ENCODE peak calls at places on chromosome 22, in eight cellular contexts. N is heart right ventricle; I is mesendoderm; U is aorta; T is cardiac muscle cell; G is CD8-positive, alpha-beta memory T cell; Q is CD4-positive, alpha-beta memory T cell; E is lower lobe of right lung. M is an unnamed sample. For H3K4me1, the result is how much of the 10 kb centered on the place peaks cover.

GRCh38 chr22:32752326-32752725 is 49.2 kb upstream of the TIMP3 start:
- DNase-seq in N (no peak), I (no peak), U (no peak), T (no peak), G (no peak), Q (no peak), E (no peak), M (no peak)

GRCh38 chr22:30602049-30602448 is 4.9 kb upstream of the TCN2 start:
- DNase-seq in N (no peak), I (peak), U (no peak), T (peak), G (peak), Q (peak), E (no peak), M (no peak)

GRCh38 chr22:49276567-49276966 is 551.1 kb downstream of the BRD1 start:
- DNase-seq in N (no peak), I (no peak), U (peak), T (no peak), G (no peak), Q (no peak), E (no peak), M (no peak)

GRCh38 chr22:48492371-48493320 is 1335.0 kb downstream of the BRD1 start:
- DNase-seq in N (peak), I (peak), U (peak), T (peak), G (no peak), Q (no peak), E (peak), M (no peak)

GRCh38 chr22:30196141-30196866 is 50.3 kb downstream of the LIF start:
- DNase-seq in N (peak), I (peak), U (peak), T (peak), G (peak), Q (peak), E (peak), M (peak)

GRCh38 chr22:28411125-28411524 is 268.5 kb downstream of the TTC28 start:
- DNase-seq in N (no peak), I (no peak), U (no peak), T (no peak), G (no peak), Q (no peak), E (no peak), M (no peak)

GRCh38 chr22:44319685-44320084 is 6.9 kb upstream of the SHISAL1 start:
- DNase-seq in N (no peak), I (no peak), U (no peak), T (no peak), G (no peak), Q (no peak), E (no peak), M (no peak)

GRCh38 chr22:20551805-20552449 is 44.5 kb downstream of the MED15 start:
- DNase-seq in N (peak), I (no peak), U (peak), T (no peak), G (peak), Q (peak), E (no peak), M (no peak)

GRCh38 chr22:49396817-49397216 is 430.9 kb downstream of the BRD1 start:
- DNase-seq in N (no peak), I (peak), U (peak), T (no peak), G (no peak), Q (no peak), E (peak), M (no peak)

GRCh38 chr22:27110985-27111451 is 453.6 kb downstream of the MIAT start:
- DNase-seq in N (no peak), I (peak), U (no peak), T (peak), G (no peak), Q (no peak), E (no peak), M (no peak)

GRCh38 chr22:49260681-49261580 is 566.7 kb downstream of the BRD1 start:
- DNase-seq in N (no peak), I (no peak), U (peak), T (no peak), G (no peak), Q (no peak), E (no peak), M (no peak)

GRCh38 chr22:26580240-26580962 is 9.5 kb downstream of the TPST2 start:
- DNase-seq in N (no peak), I (peak), U (no peak), T (no peak), G (no peak), Q (no peak), E (no peak), M (no peak)

GRCh38 chr22:40043086-40043485 is 48.3 kb downstream of the FAM83F start:
- DNase-seq in N (peak), I (no peak), U (no peak), T (no peak), G (no peak), Q (no peak), E (no peak), M (no peak)

GRCh38 chr22:48889887-48890692 is 937.6 kb downstream of the BRD1 start:
- DNase-seq in N (no peak), I (no peak), U (peak), T (no peak), G (no peak), Q (no peak), E (peak), M (no peak)

GRCh38 chr22:44266811-44267760 is 45.7 kb downstream of the SHISAL1 start:
- DNase-seq in N (no peak), I (no peak), U (no peak), T (no peak), G (no peak), Q (no peak), E (peak), M (no peak)

GRCh38 chr22:39839917-39840510 is 53.5 kb downstream of the ENTHD1 start:
- DNase-seq in N (no peak), I (no peak), U (no peak), T (no peak), G (no peak), Q (peak), E (no peak), M (no peak)

GRCh38 chr22:38716271-38716670 is 10.5 kb downstream of the GTPBP1 start:
- DNase-seq in N (no peak), I (no peak), U (no peak), T (no peak), G (no peak), Q (no peak), E (no peak), M (no peak)

GRCh38 chr22:27771637-27772369 is 29.8 kb downstream of the MN1 start:
- DNase-seq in N (no peak), I (no peak), U (no peak), T (no peak), G (no peak), Q (no peak), E (no peak), M (no peak)

GRCh38 chr22:20241579-20242392 is 26.3 kb downstream of the RTN4R start:
- DNase-seq in N (no peak), I (no peak), U (no peak), T (no peak), G (peak), Q (no peak), E (no peak), M (no peak)

GRCh38 chr22:19419464-19420178 is 11.9 kb downstream of the HIRA start:
- DNase-seq in N (no peak), I (peak), U (no peak), T (peak), G (peak), Q (peak), E (no peak), M (no peak)

GRCh38 chr22:32333141-32333768 is 24.4 kb upstream of the RFPL3 start:
- DNase-seq in N (no peak), I (no peak), U (peak), T (no peak), G (no peak), Q (no peak), E (no peak), M (no peak)

GRCh38 chr22:26362471-26362870 is 66.6 kb upstream of the ASPHD2 start:
- DNase-seq in N (no peak), I (no peak), U (no peak), T (no peak), G (no peak), Q (no peak), E (no peak), M (no peak)

GRCh38 chr22:29744902-29745301 is 21.9 kb downstream of the ZMAT5 start:
- DNase-seq in N (no peak), I (no peak), U (no peak), T (no peak), G (no peak), Q (no peak), E (no peak), M (no peak)

GRCh38 chr22:28105396-28105795 is 186.3 kb upstream of the PITPNB start:
- DNase-seq in N (peak), I (no peak), U (no peak), T (no peak), G (no peak), Q (no peak), E (no peak), M (no peak)

GRCh38 chr22:39519681-39520053 is 695 bp upstream of the ATF4 start:
- DNase-seq in N (peak), I (peak), U (peak), T (peak), G (no peak), Q (no peak), E (no peak), M (no peak)

GRCh38 chr22:29517215-29517908 is 36.2 kb downstream of the THOC5 start:
- DNase-seq in N (peak), I (no peak), U (no peak), T (no peak), G (no peak), Q (no peak), E (no peak), M (no peak)

GRCh38 chr22:39094717-39095389 is 2.2 kb upstream of the APOBEC3H start:
- DNase-seq in N (no peak), I (peak), U (no peak), T (no peak), G (peak), Q (peak), E (no peak), M (no peak)

GRCh38 chr22:39374191-39374590 is 24.4 kb downstream of the SYNGR1 start:
- DNase-seq in N (no peak), I (no peak), U (no peak), T (no peak), G (no peak), Q (no peak), E (no peak), M (no peak)

GRCh38 chr22:30742291-30743256 is 47.9 kb downstream of the OSBP2 start:
- DNase-seq in N (no peak), I (no peak), U (peak), T (no peak), G (no peak), Q (no peak), E (no peak), M (no peak)

GRCh38 chr22:19168088-19168890 is 10.2 kb downstream of the SLC25A1 start:
- DNase-seq in N (no peak), I (no peak), U (no peak), T (no peak), G (no peak), Q (no peak), E (no peak), M (no peak)

GRCh38 chr22:19174106-19175025 is 4.2 kb downstream of the SLC25A1 start:
- DNase-seq in N (no peak), I (peak), U (peak), T (no peak), G (no peak), Q (no peak), E (no peak), M (no peak)

GRCh38 chr22:20228055-20228938 is 39.8 kb downstream of the RTN4R start:
- DNase-seq in N (no peak), I (no peak), U (no peak), T (no peak), G (no peak), Q (no peak), E (no peak), M (no peak)

GRCh38 chr22:45031629-45032403 is 22.0 kb upstream of the PHF21B start:
- DNase-seq in N (no peak), I (peak), U (no peak), T (no peak), G (no peak), Q (no peak), E (no peak), M (no peak)

GRCh38 chr22:44473580-44473979 is 24.5 kb downstream of the RTL6 start:
- DNase-seq in N (no peak), I (no peak), U (no peak), T (no peak), G (no peak), Q (no peak), E (no peak), M (no peak)

GRCh38 chr22:36277482-36278291 is 24.8 kb downstream of the APOL1 start:
- DNase-seq in N (peak), I (peak), U (peak), T (peak), G (peak), Q (peak), E (peak), M (peak)
- H3K27ac ChIP-seq in N (no peak), I (no peak), U (no peak), T (no peak), G (no peak), Q (no peak), E (no peak), M (no peak)

DNA sequence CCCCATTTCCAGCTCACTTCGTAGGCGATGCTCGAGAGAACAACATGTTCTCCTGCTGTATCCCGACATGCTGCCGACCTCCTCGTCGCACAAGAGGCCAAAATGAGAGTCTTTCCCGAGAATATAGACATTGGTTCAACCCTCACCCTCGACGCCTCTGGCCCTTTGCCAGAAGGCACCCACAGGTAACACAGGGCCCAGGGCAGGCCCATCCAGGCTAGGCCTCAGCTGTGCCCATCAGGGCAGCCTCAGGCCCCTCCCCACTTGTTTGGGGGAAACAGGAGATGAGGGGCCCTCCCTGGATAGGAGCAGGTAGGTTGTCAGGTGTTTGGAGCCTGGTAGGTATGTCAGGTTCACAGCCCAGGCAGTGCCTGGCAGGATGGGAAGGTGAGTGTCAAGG is 2.7 kb upstream of the RGL4 start:
- DNase-seq in N (no peak), I (no peak), U (no peak), T (no peak), G (no peak), Q (no peak), E (no peak), M (no peak)
- H3K4me1 ChIP-seq in N (under half), I (under half), U (under half), T (under half), G (under half), Q (under half), E (under half), M (under half)

GRCh38 chr22:18056802-18057474 is 20.9 kb upstream of the PEX26 start:
- DNase-seq in N (no peak), I (no peak), U (no peak), T (no peak), G (no peak), Q (no peak), E (no peak), M (no peak)

GRCh38 chr22:18058770-18059169 is 19.0 kb upstream of the PEX26 start:
- DNase-seq in N (no peak), I (no peak), U (no peak), T (no peak), G (no peak), Q (no peak), E (no peak), M (no peak)

GRCh38 chr22:18056161-18056666 is 21.6 kb upstream of the PEX26 start:
- DNase-seq in N (no peak), I (no peak), U (no peak), T (no peak), G (no peak), Q (no peak), E (no peak), M (no peak)

GRCh38 chr22:18057568-18058209 is 20.1 kb upstream of the PEX26 start:
- DNase-seq in N (peak), I (no peak), U (peak), T (no peak), G (no peak), Q (no peak), E (no peak), M (no peak)

GRCh38 chr22:18055619-18056160 is 22.1 kb upstream of the PEX26 start:
- DNase-seq in N (no peak), I (no peak), U (no peak), T (no peak), G (no peak), Q (no peak), E (no peak), M (no peak)
- H3K27ac ChIP-seq in N (no peak), I (no peak), U (peak), T (no peak), G (no peak), Q (no peak), E (peak), M (no peak)

GRCh38 chr22:37678372-37678771 is 2.9 kb downstream of the LGALS1 start:
- DNase-seq in N (no peak), I (no peak), U (no peak), T (no peak), G (no peak), Q (no peak), E (no peak), M (no peak)
- H3K4me1 ChIP-seq in N (half or more), I (under half), U (under half), T (under half), G (under half), Q (under half), E (under half), M (under half)

GRCh38 chr22:50446708-50447575 is 27.9 kb downstream of the SBF1 start:
- DNase-seq in N (no peak), I (no peak), U (no peak), T (no peak), G (no peak), Q (no peak), E (no peak), M (no peak)
- H3K27ac ChIP-seq in N (no peak), I (no peak), U (no peak), T (no peak), G (no peak), Q (no peak), E (no peak), M (no peak)

GRCh38 chr22:46450931-46451660 is 86.3 kb downstream of the CELSR1 start:
- DNase-seq in N (no peak), I (no peak), U (no peak), T (no peak), G (no peak), Q (no peak), E (no peak), M (no peak)
- H3K4me1 ChIP-seq in N (under half), I (under half), U (under half), T (under half), G (under half), Q (under half), E (under half), M (under half)

GRCh38 chr22:41838842-41839618 is 6.1 kb downstream of the SREBF2 start:
- DNase-seq in N (no peak), I (no peak), U (no peak), T (no peak), G (no peak), Q (no peak), E (no peak), M (no peak)

GRCh38 chr22:41842996-41843970 is 10.4 kb downstream of the SREBF2 start:
- DNase-seq in N (no peak), I (no peak), U (no peak), T (no peak), G (no peak), Q (no peak), E (no peak), M (no peak)

GRCh38 chr22:41841085-41841712 is 8.3 kb downstream of the SREBF2 start:
- DNase-seq in N (no peak), I (no peak), U (no peak), T (no peak), G (no peak), Q (no peak), E (no peak), M (no peak)

GRCh38 chr22:41836551-41836950 is 3.6 kb downstream of the SREBF2 start:
- DNase-seq in N (no peak), I (no peak), U (no peak), T (no peak), G (no peak), Q (no peak), E (no peak), M (no peak)

DNA sequence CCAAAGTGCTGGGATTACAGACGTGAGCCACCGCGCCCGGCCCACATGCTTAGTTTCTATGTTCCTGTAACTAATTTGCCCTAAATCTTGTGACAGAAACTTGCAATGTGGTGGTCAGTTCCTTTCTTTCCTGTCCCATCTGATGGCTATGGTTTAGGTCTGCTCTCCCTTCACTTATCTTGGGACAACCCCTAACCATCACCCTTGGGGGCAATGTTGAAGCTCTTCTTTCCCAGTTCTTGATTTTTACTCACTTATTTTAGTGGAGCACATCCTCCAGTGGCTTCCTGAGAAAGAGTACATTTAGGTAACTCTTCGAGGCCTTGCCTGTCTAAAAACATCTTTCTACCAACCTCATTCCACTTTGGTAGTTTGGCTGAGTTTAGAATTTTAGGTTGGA is 7.3 kb downstream of the SREBF2 start:
- DNase-seq in N (no peak), I (no peak), U (no peak), T (no peak), G (no peak), Q (no peak), E (no peak), M (no peak)
- H3K27ac ChIP-seq in N (no peak), I (no peak), U (no peak), T (peak), G (no peak), Q (no peak), E (no peak), M (no peak)

DNA sequence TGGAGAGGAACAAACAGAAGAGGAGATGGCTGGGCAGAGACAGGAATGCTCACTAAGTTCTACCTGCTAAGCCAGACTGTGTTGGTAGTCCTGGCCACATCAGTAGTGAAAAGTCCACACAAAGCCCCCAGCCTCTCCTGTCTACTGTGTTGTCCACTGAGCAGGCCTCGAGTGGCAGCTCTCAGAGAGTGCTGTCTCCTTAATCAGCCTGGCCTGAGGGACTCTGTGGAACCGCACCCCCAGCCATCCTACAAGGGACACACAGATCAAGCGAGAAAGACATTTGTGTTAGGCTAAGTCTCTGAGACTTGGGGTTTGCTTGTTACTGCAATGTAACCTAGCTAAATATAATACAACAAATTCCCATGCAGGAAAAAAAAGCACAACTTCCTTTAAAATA is 71.0 kb downstream of the PACSIN2 start:
- DNase-seq in N (no peak), I (no peak), U (peak), T (no peak), G (no peak), Q (no peak), E (no peak), M (no peak)
- H3K4me1 ChIP-seq in N (half or more), I (under half), U (under half), T (under half), G (under half), Q (under half), E (half or more), M (under half)

GRCh38 chr22:24587948-24588347 is 4.9 kb downstream of the LRRC75B start:
- DNase-seq in N (no peak), I (no peak), U (no peak), T (no peak), G (no peak), Q (no peak), E (no peak), M (no peak)
- H3K27ac ChIP-seq in N (no peak), I (no peak), U (no peak), T (no peak), G (no peak), Q (no peak), E (no peak), M (no peak)

DNA sequence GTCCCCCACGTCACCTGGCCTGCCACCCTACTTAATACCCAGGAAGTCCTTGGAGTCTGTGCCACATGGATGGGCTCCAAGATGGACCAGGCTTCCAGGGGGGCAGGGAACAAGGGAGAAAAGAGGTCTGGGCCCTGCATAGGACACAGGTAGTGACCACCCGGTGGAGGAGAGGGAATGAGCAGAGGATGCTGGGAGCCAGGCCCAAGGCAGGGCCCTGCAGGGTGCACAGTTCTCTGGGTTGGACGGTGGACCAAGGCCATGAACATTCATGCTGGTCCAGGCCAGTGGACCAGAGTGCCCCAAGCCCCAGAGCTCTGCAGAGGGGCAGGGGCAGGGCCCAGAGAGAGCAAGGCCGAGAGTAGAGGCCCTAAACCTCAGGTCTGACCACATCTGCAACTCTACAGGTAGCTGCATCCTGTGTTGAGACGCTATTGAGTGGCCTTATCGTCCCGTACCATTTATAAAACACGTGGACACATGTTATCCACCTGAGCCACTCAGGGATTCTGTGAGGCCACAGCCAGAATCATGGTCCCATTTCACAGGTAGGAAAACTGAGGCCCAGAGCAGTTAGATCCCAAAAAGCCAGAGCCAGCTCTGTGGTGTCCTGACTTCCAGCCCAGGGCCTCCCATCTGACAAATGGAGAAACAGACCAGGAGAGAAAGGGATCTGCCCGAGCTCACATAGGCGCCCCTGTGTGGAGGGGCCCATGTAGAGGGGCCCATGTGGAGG is 46.4 kb downstream of the IGLL5 start:
- DNase-seq in N (no peak), I (no peak), U (no peak), T (no peak), G (no peak), Q (no peak), E (no peak), M (no peak)
- H3K4me1 ChIP-seq in N (under half), I (under half), U (under half), T (under half), G (under half), Q (under half), E (under half), M (under half)

M was measured in iPS DF 6.9.